ENCODE peak calls at places on chromosomes 1 and 21, in seven cellular contexts. I is psoas muscle; U is CD4-positive, alpha-beta memory T cell; K is M059J; J is activated naive CD4-positive, alpha-beta T cell treated with anti-CD3 and anti-CD28 coated beads for 36 hours; Y is HFF-Myc; C is left cardiac atrium. L is an unnamed sample.

GRCh38 chr21:28671549-28672195 is 321.0 kb downstream of the LTN1 start:
- DNase-seq in Y (no peak), K (peak), U (no peak), I (no peak), J (no peak), C (no peak), L (no peak)

GRCh38 chr21:41614456-41615010 is 106.6 kb upstream of the TMPRSS2 start:
- DNase-seq in U (no peak), C (no peak), J (no peak), K (peak), Y (no peak), I (no peak), L (no peak)

GRCh38 chr1:200602632-200603031 is 17.9 kb downstream of the KIF14 start:
- DNase-seq in J (no peak), Y (no peak), I (no peak), K (no peak), C (no peak), U (no peak), L (no peak)

GRCh38 chr1:229950908-229951307 is 116.1 kb upstream of the GALNT2 start:
- DNase-seq in I (no peak), Y (no peak), U (no peak), K (peak), C (no peak), J (no peak), L (no peak)

GRCh38 chr1:150809651-150810050 is 1.6 kb upstream of the CTSK start:
- DNase-seq in K (no peak), J (no peak), U (no peak), I (no peak), C (no peak), Y (peak), L (no peak)

GRCh38 chr21:14889080-14889805 is 175.6 kb downstream of the NRIP1 start:
- DNase-seq in U (no peak), J (no peak), C (no peak), Y (no peak), I (no peak), K (peak), L (peak)

GRCh38 chr21:20661745-20662470 is 336.3 kb upstream of the NCAM2 start:
- DNase-seq in J (no peak), U (no peak), K (no peak), I (no peak), C (no peak), Y (no peak), L (no peak)

GRCh38 chr1:94562502-94563260 is 21.1 kb upstream of the F3 start:
- DNase-seq in I (no peak), J (no peak), K (no peak), U (no peak), Y (no peak), C (no peak), L (no peak)

GRCh38 chr1:221993444-221993948 is 251.6 kb upstream of the DUSP10 start:
- DNase-seq in Y (no peak), J (no peak), U (no peak), K (no peak), I (no peak), C (no peak), L (no peak)

GRCh38 chr1:171984262-171984661 is 143.0 kb downstream of the DNM3 start:
- DNase-seq in J (no peak), I (peak), Y (no peak), U (no peak), C (no peak), K (no peak), L (no peak)

GRCh38 chr21:41048636-41049035 is 119.3 kb upstream of the BACE2 start:
- DNase-seq in K (no peak), C (no peak), U (no peak), I (no peak), J (no peak), Y (no peak), L (no peak)

GRCh38 chr1:12177999-12178441 is 11.2 kb downstream of the TNFRSF1B start:
- DNase-seq in K (peak), C (peak), I (peak), U (peak), Y (no peak), J (peak), L (no peak)

GRCh38 chr1:226967665-226968064 is 27.6 kb downstream of the COQ8A start:
- DNase-seq in I (peak), U (no peak), C (peak), Y (no peak), J (no peak), K (no peak), L (no peak)

GRCh38 chr1:237154173-237154572 is 112.2 kb downstream of the RYR2 start:
- DNase-seq in I (no peak), Y (no peak), J (no peak), C (no peak), U (no peak), K (peak), L (no peak)

GRCh38 chr1:42453386-42453785 is 2.4 kb downstream of the ZMYND12 start:
- DNase-seq in K (peak), U (no peak), I (no peak), Y (no peak), C (no peak), J (no peak), L (no peak)

GRCh38 chr1:24413350-24414163 is at the start of gene STPG1:
- DNase-seq in K (peak), C (peak), J (peak), Y (peak), I (peak), U (peak), L (peak)

GRCh38 chr1:22808846-22809501 is 98.3 kb downstream of the EPHB2 start:
- DNase-seq in K (peak), I (peak), Y (peak), C (peak), U (no peak), J (no peak), L (peak)

GRCh38 chr1:147095691-147096090 is 76.6 kb downstream of the PRKAB2 start:
- DNase-seq in K (no peak), J (no peak), C (no peak), U (no peak), I (no peak), Y (no peak), L (no peak)

GRCh38 chr1:224454337-224455055 is 19.9 kb upstream of the WDR26 start:
- DNase-seq in J (no peak), Y (no peak), U (no peak), C (no peak), K (no peak), I (no peak), L (no peak)

GRCh38 chr1:3525551-3526482 is 71.4 kb downstream of the ARHGEF16 start:
- DNase-seq in C (no peak), Y (no peak), K (no peak), I (no peak), U (no peak), J (no peak), L (no peak)